ENCODE peak calls at places on chromosomes 6 and 20, in nine cellular contexts. K, D, R, C, Y, M, V, S and L are unnamed samples. For H3K36me3, the result is how much of the 10 kb centered on the place peaks cover.

GRCh38 chr6:41536884-41537347 is 9.3 kb upstream of the FOXP4 start:
- DNase-seq in K (peak), V (peak), C (no peak), D (peak), Y (no peak), M (no peak), R (no peak), S (peak), L (no peak)

GRCh38 chr6:49787176-49787575 is at the start of gene PGK2:
- DNase-seq in C (no peak), V (no peak), M (no peak), D (no peak), Y (no peak), R (no peak), K (peak), S (no peak), L (no peak)

GRCh38 chr6:26553264-26553738 is 15.1 kb downstream of the HMGN4 start:
- DNase-seq in Y (peak), S (peak), V (peak), D (peak), M (no peak), R (peak), C (peak), K (peak), L (peak)

GRCh38 chr6:147664092-147664491 is 155.6 kb downstream of the SAMD5 start:
- DNase-seq in V (no peak), M (no peak), S (no peak), D (no peak), R (no peak), K (no peak), Y (no peak), C (no peak), L (no peak)

GRCh38 chr6:152769159-152769558 is 18.6 kb downstream of the VIP start:
- DNase-seq in Y (no peak), R (no peak), D (no peak), S (no peak), M (no peak), V (no peak), C (no peak), K (no peak), L (no peak)

GRCh38 chr6:79946242-79946641 is 1.1 kb downstream of the ELOVL4 start:
- DNase-seq in M (no peak), S (peak), D (no peak), Y (no peak), C (peak), V (no peak), R (peak), K (no peak), L (no peak)

GRCh38 chr6:150119256-150119655 is 23.6 kb upstream of the PPP1R14C start:
- DNase-seq in R (no peak), S (peak), Y (no peak), C (no peak), M (no peak), D (no peak), V (no peak), K (no peak), L (no peak)

GRCh38 chr6:147808631-147809030 is 300.1 kb downstream of the SAMD5 start:
- DNase-seq in K (no peak), D (no peak), Y (no peak), R (no peak), C (no peak), S (no peak), V (no peak), M (no peak), L (no peak)

GRCh38 chr6:105992315-105992961 is 93.7 kb upstream of the PRDM1 start:
- DNase-seq in R (peak), S (peak), K (no peak), D (peak), V (peak), Y (peak), M (no peak), C (peak), L (peak)

GRCh38 chr6:147192278-147192911 is 11.8 kb upstream of the STXBP5 start:
- DNase-seq in R (no peak), D (no peak), M (no peak), C (no peak), V (no peak), Y (no peak), S (no peak), K (no peak), L (no peak)

GRCh38 chr6:113672691-113673149 is 184.4 kb upstream of the MARCKS start:
- DNase-seq in K (no peak), V (peak), R (peak), D (peak), C (no peak), S (peak), M (no peak), Y (peak), L (no peak)

GRCh38 chr6:168139121-168139520 is 60.1 kb upstream of the FRMD1 start:
- DNase-seq in V (no peak), M (no peak), C (no peak), K (no peak), D (no peak), S (no peak), R (no peak), Y (no peak), L (no peak)

GRCh38 chr20:18533978-18534644 is 26.4 kb downstream of the SEC23B start:
- DNase-seq in K (no peak), D (no peak), R (no peak), C (no peak), Y (no peak), V (no peak), S (no peak), M (no peak), L (no peak)

GRCh38 chr6:31965700-31966099 is 6.2 kb downstream of the DXO start:
- DNase-seq in R (no peak), D (no peak), S (no peak), V (no peak), Y (no peak), C (no peak), M (no peak), K (no peak), L (no peak)

GRCh38 chr6:4820704-4821276 is 44.6 kb downstream of the CDYL start:
- DNase-seq in V (no peak), C (no peak), M (no peak), Y (no peak), S (peak), D (no peak), R (no peak), K (no peak), L (no peak)

GRCh38 chr6:37134622-37135191 is 35.2 kb upstream of the PIM1 start:
- DNase-seq in Y (peak), S (peak), M (peak), D (peak), K (peak), R (no peak), V (no peak), C (no peak), L (peak)

GRCh38 chr6:169592558-169592957 is 109.3 kb downstream of the WDR27 start:
- DNase-seq in Y (no peak), C (no peak), M (no peak), V (no peak), R (no peak), S (peak), D (no peak), K (no peak), L (no peak)

GRCh38 chr6:169890049-169890448 is 138.6 kb downstream of the ERMARD start:
- DNase-seq in K (no peak), S (no peak), C (no peak), Y (no peak), V (no peak), D (no peak), R (no peak), M (no peak), L (no peak)

GRCh38 chr6:42255050-42255449 is 37.4 kb upstream of the MRPS10 start:
- DNase-seq in M (no peak), R (no peak), S (no peak), V (no peak), D (no peak), K (no peak), Y (no peak), C (no peak), L (no peak)

GRCh38 chr6:63864934-63865333 is 229.3 kb downstream of the PHF3 start:
- DNase-seq in R (no peak), C (no peak), Y (no peak), M (no peak), V (no peak), S (no peak), D (no peak), K (no peak), L (no peak)

GRCh38 chr6:97947841-97948240 is 664.8 kb upstream of the MMS22L start:
- DNase-seq in K (peak), S (peak), C (peak), R (no peak), V (no peak), M (no peak), Y (no peak), D (peak), L (no peak)

GRCh38 chr6:138182939-138183791 is 21.4 kb downstream of the ARFGEF3 start:
- DNase-seq in R (no peak), K (no peak), Y (no peak), C (no peak), S (no peak), D (no peak), M (no peak), V (no peak), L (no peak)

GRCh38 chr6:56755040-56755439 is 112.4 kb upstream of the DST start:
- DNase-seq in K (no peak), V (no peak), D (no peak), C (no peak), R (no peak), M (no peak), S (no peak), Y (no peak), L (no peak)

GRCh38 chr20:4165984-4166725 is 150.8 kb upstream of the RNF24 start:
- DNase-seq in S (no peak), Y (no peak), K (no peak), M (no peak), D (no peak), C (no peak), R (no peak), V (no peak), L (no peak)

GRCh38 chr6:134296762-134297161 is 21.1 kb downstream of the SGK1 start:
- DNase-seq in Y (no peak), S (no peak), R (no peak), K (no peak), D (no peak), C (no peak), V (no peak), M (no peak), L (no peak)

GRCh38 chr20:47019106-47019824 is 124.6 kb downstream of the EYA2 start:
- DNase-seq in D (peak), C (peak), Y (peak), M (no peak), K (no peak), S (peak), R (no peak), V (no peak), L (no peak)

GRCh38 chr20:22914291-22914690 is 120.8 kb upstream of the SSTR4 start:
- DNase-seq in M (no peak), S (no peak), V (no peak), C (no peak), Y (no peak), D (no peak), R (no peak), K (no peak), L (no peak)
- H3K4me3 ChIP-seq in M (no peak), S (no peak), V (no peak), C (no peak), Y (no peak), D (no peak), R (no peak), K (no peak), L (no peak)

GRCh38 chr6:10743514-10743913 is 4.1 kb upstream of the TMEM14B start:
- DNase-seq in M (no peak), Y (no peak), K (no peak), V (no peak), D (no peak), C (no peak), S (no peak), R (no peak), L (no peak)

GRCh38 chr6:10745116-10745515 is 2.5 kb upstream of the TMEM14B start:
- DNase-seq in S (no peak), V (no peak), D (no peak), M (no peak), K (no peak), Y (no peak), R (no peak), C (no peak), L (no peak)

GRCh38 chr6:10749734-10750133 is 2.1 kb downstream of the TMEM14B start:
- DNase-seq in D (no peak), S (no peak), C (peak), Y (no peak), M (no peak), K (no peak), R (no peak), V (no peak), L (no peak)

GRCh38 chr6:10746915-10747250 is 722 bp upstream of the TMEM14B start:
- DNase-seq in D (no peak), K (no peak), Y (no peak), C (no peak), S (no peak), R (no peak), V (no peak), M (no peak), L (no peak)

DNA sequence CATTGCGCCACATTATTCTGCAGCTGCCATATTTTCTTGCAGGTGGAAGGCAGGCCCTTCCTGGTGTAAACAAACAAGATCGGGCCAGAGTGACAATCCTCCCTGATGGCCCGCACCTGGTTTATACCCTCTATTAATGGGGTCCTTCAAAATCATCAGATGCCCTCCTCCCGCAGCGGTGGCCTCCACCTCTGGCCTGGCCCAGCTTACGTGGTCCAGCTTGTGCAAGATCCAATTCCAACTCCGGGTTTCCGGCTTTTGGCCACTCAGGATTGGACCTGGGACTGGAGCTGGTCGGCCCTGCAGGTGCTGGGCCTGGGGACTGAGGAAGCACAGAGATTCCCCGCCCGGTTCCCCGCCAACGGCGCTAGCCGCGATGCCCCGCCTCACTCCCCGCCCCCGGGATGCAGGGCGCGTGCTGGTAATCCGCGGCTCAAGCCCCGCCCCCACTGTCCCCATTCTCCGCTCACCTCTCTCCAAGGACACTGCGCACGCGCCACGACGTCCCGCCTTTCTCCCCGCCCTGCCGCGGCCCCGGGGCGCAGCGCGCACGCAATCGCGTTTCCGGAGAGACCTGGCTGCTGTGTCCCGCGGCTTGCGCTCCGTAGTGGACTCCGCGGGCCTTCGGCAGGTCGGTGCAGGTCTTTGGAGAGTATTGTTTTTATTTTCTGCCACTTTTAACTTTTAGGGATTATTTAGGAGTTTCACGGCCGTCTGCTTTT is at the start of gene TMEM14B:
- DNase-seq in D (peak), C (peak), K (peak), S (peak), V (peak), Y (peak), R (peak), M (peak), L (peak)
- H3K36me3 ChIP-seq in D (under half), C (under half), K (under half), S (under half), V (under half), Y (under half), R (under half), M (under half), L (under half)

GRCh38 chr20:9927224-9927623 is 88.3 kb upstream of the PAK5 start:
- DNase-seq in R (no peak), C (no peak), M (no peak), K (no peak), D (no peak), Y (no peak), V (no peak), S (no peak), L (no peak)
- H3K4me3 ChIP-seq in R (no peak), C (no peak), M (no peak), K (no peak), D (no peak), Y (no peak), V (no peak), S (no peak), L (no peak)

GRCh38 chr20:49656304-49656703 is 57.4 kb downstream of the B4GALT5 start:
- DNase-seq in S (peak), R (no peak), M (no peak), D (peak), C (no peak), K (no peak), Y (no peak), V (no peak), L (no peak)
- H3K36me3 ChIP-seq in S (under half), R (under half), M (under half), D (under half), C (under half), K (under half), Y (under half), V (under half), L (under half)